ENCODE peak calls at places on chromosome 14, in four cellular contexts. S, Y, K and O are unnamed samples.

GRCh38 chr14:20684662-20685456 is 499 bp downstream of the RNASE4 start:
- DNase-seq in S (no peak), Y (peak; percentile 46), K (no peak), O (peak; percentile 42)

GRCh38 chr14:67722293-67722692 is 20.6 kb downstream of the RDH12 start:
- DNase-seq in S (no peak), Y (no peak), K (no peak), O (no peak)

GRCh38 chr14:91911474-91912032 is 35.9 kb downstream of the FBLN5 start:
- DNase-seq in S (peak; percentile 10), Y (peak; percentile 47), K (peak; percentile 13), O (peak; percentile 40)

GRCh38 chr14:76446921-76447320 is 71.0 kb downstream of the ESRRB start:
- DNase-seq in S (no peak), Y (no peak), K (no peak), O (no peak)

GRCh38 chr14:76194327-76194726 is 42.6 kb downstream of the GPATCH2L start:
- DNase-seq in S (no peak), Y (no peak), K (peak; percentile 89), O (no peak)

GRCh38 chr14:85519661-85520305 is 10.2 kb upstream of the FLRT2 start:
- DNase-seq in S (no peak), Y (peak; percentile 79), K (no peak), O (no peak)

GRCh38 chr14:49991491-49991890 is 98.6 kb downstream of the ARF6 start:
- DNase-seq in S (peak; percentile 20), Y (no peak), K (no peak), O (no peak)

GRCh38 chr14:54356172-54356571 is 40.6 kb upstream of the CDKN3 start:
- DNase-seq in S (no peak), Y (peak; percentile 58), K (no peak), O (no peak)

GRCh38 chr14:52356025-52356424 is 41.9 kb downstream of the PTGER2 start:
- DNase-seq in S (no peak), Y (no peak), K (no peak), O (no peak)

GRCh38 chr14:69606258-69606657 is 5.1 kb upstream of the SUSD6 start:
- DNase-seq in S (no peak), Y (peak; percentile 81), K (no peak), O (no peak)

GRCh38 chr14:38828183-38828877 is 274.7 kb downstream of the SEC23A start:
- DNase-seq in S (no peak), Y (no peak), K (no peak), O (no peak)

GRCh38 chr14:51576899-51577298 is 74.8 kb upstream of the FRMD6 start:
- DNase-seq in S (no peak), Y (no peak), K (no peak), O (no peak)

GRCh38 chr14:89429206-89430091 is 12.4 kb upstream of the FOXN3 start:
- DNase-seq in S (no peak), Y (no peak), K (no peak), O (no peak)

GRCh38 chr14:89956294-89957009 is 725 bp downstream of the TDP1 start:
- DNase-seq in S (no peak), Y (peak; percentile 46), K (peak; percentile 48), O (peak; percentile 22)

GRCh38 chr14:84234281-84234680 is 1295.7 kb upstream of the FLRT2 start:
- DNase-seq in S (no peak), Y (no peak), K (no peak), O (no peak)

GRCh38 chr14:91839754-91840153 is 27.6 kb downstream of the TC2N start:
- DNase-seq in S (peak; percentile 48), Y (no peak), K (no peak), O (no peak)

GRCh38 chr14:51020024-51020710 is 74.7 kb downstream of the TRIM9 start:
- DNase-seq in S (no peak), Y (no peak), K (no peak), O (no peak)

GRCh38 chr14:99520571-99521081 is 39.4 kb downstream of the CCNK start:
- DNase-seq in S (no peak), Y (no peak), K (no peak), O (no peak)

GRCh38 chr14:69712637-69713088 is 54.3 kb upstream of the SRSF5 start:
- DNase-seq in S (no peak), Y (no peak), K (no peak), O (no peak)

GRCh38 chr14:22152901-22153300 is 436.1 kb downstream of the DAD1 start:
- DNase-seq in S (no peak), Y (no peak), K (no peak), O (no peak)

GRCh38 chr14:21053184-21054122 is 4.2 kb upstream of the RNASE8 start:
- DNase-seq in S (no peak), Y (peak; percentile 50), K (no peak), O (no peak)

GRCh38 chr14:30656190-30656632 is 34.1 kb downstream of the SCFD1 start:
- DNase-seq in S (no peak), Y (peak; percentile 68), K (peak; percentile 4), O (peak; percentile 15)

GRCh38 chr14:49999216-49999761 is 106.4 kb downstream of the ARF6 start:
- DNase-seq in S (peak; percentile 13), Y (no peak), K (no peak), O (peak; percentile 71)

GRCh38 chr14:70259420-70259819 is 70.7 kb upstream of the SLC8A3 start:
- DNase-seq in S (no peak), Y (no peak), K (no peak), O (no peak)

GRCh38 chr14:33938131-33938949 is 12.5 kb downstream of the EGLN3 start:
- DNase-seq in S (peak; percentile 54), Y (peak; percentile 49), K (peak; percentile 36), O (peak; percentile 76)

GRCh38 chr14:69325646-69326265 is 65.8 kb downstream of the GALNT16 start:
- DNase-seq in S (peak; percentile 27), Y (no peak), K (no peak), O (no peak)

GRCh38 chr14:61528591-61529021 is 166.7 kb upstream of the HIF1A start:
- DNase-seq in S (no peak), Y (no peak), K (no peak), O (no peak)

GRCh38 chr14:55297611-55298323 is 26.5 kb downstream of the FBXO34 start:
- DNase-seq in S (no peak), Y (peak; percentile 10), K (no peak), O (no peak)

GRCh38 chr14:106039400-106039799 is 513.0 kb downstream of the TMEM121 start:
- DNase-seq in S (peak; percentile 15), Y (no peak), K (no peak), O (peak; percentile 7)

GRCh38 chr14:94489336-94489735 is 13.3 kb upstream of the SERPINA9 start:
- DNase-seq in S (no peak), Y (no peak), K (no peak), O (no peak)
- TF ChIP-seq JUND in S (no peak), Y (no peak), K (no peak), O (no peak)

DNA sequence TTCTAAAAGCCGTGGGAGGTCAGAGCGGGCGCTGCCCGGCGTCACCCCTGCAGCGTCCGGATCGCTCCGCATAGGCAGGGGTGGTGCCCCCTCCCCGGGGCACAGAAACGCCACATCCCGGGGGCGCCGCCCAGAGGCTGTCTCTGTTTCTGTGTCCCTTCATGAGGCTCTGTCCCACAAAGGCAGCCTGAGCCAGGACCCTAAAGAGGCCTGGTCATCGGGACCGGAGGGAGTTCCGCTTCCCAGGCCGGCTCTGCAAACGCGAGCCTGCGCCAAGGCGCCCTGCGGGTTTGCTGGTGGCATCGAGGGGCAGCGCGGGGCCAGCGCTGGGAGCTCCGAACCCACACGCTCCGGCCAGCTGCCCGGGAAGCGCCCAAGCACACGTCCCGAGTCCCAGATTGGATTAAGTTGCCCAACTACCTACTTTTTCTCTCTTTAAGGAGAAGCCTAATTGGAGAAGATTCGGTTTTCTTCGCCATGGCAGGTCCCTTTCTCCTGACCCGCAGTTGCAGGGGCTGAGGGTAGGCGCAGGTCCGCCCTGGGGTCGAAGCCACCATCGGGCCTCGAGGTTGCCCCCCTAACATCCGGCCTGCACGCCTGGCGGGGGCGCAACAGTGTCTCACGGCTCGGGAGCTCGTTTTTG is 421.7 kb downstream of the VRK1 start:
- DNase-seq in S (no peak), Y (no peak), K (no peak), O (no peak)
- TF ChIP-seq EZH2 in S (no peak), Y (no peak), K (no peak), O (no peak)

GRCh38 chr14:23437142-23438129 is 2.0 kb upstream of the MYH7 start:
- DNase-seq in S (no peak), Y (no peak), K (no peak), O (no peak)

GRCh38 chr14:23435540-23436326 is at the start of gene MYH7:
- DNase-seq in S (no peak), Y (peak; percentile 94), K (no peak), O (no peak)

GRCh38 chr14:23438130-23438893 is 2.9 kb upstream of the MYH7 start:
- DNase-seq in S (peak; percentile 20), Y (no peak), K (no peak), O (no peak)

GRCh38 chr14:23434488-23435219 is 806 bp downstream of the MYH7 start:
- DNase-seq in S (no peak), Y (no peak), K (no peak), O (no peak)

DNA sequence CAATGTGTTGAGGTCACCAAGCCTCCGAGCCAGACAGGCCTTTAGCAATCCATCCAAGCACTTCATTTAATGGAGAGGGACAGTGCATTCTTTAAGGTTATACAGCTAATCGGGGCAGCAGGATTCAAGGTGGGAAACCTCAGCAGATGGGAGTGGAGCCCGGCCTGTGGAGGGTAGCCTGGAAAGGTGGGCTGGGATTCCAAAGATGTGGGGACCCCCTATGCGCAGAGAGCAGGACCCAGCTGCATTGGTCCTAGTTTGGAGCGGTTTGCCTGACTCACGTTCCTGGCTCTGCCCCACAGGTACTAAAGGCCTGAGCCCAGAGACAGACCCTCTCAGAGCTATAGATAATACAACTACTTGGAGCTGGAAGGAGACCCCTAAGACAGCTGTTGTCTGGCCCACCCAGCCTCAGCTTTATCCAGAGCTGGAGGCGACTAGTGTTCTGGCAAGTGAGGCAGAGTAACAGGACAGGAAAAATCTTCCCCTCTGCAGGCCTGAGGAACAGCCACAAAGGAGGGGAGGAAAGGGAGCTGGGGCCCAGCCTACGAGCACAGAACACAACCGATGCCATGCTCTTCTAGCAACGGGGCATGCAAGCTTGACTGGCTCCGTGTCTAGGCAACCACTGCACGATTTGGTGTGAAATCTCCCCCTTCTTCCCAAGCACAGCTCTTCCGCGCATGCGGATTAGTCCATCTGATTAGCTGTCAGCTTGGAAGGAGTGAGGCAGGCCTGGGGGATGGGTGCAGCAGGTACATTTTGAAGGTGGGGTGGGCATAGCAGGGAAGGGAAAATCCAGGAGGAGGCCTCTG is 1.1 kb upstream of the MYH7 start:
- DNase-seq in S (peak; percentile 44), Y (no peak), K (no peak), O (no peak)
- TF ChIP-seq REST in S (no peak), Y (no peak), K (no peak), O (no peak)

GRCh38 chr14:72850360-72850759 is 43.5 kb downstream of the DPF3 start:
- DNase-seq in S (no peak), Y (peak; percentile 12), K (no peak), O (no peak)

GRCh38 chr14:72856530-72857264 is 37.2 kb downstream of the DPF3 start:
- DNase-seq in S (no peak), Y (no peak), K (no peak), O (no peak)

GRCh38 chr14:72851660-72852059 is 42.2 kb downstream of the DPF3 start:
- DNase-seq in S (no peak), Y (no peak), K (no peak), O (no peak)

GRCh38 chr14:72852194-72852593 is 41.7 kb downstream of the DPF3 start:
- DNase-seq in S (no peak), Y (no peak), K (no peak), O (no peak)

DNA sequence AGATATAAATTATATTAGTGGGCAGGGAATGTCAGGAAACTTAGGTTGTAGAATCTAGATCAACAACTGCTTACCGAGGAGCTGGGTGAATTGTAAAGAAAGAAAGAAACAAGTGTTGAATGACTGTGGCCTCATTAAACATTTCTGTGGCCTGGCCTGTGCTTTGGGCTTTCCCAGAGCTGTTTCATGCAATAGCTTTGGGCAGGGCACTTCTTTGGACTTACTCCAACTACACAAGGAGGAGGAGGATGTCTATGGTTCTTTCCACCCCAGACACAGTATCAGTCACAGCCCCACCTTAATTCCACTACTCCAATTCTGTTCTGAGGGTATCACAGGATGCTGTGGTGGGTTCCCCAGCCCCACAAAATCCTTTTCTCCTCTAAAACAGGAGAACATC is 38.0 kb downstream of the DPF3 start:
- DNase-seq in S (no peak), Y (no peak), K (peak; percentile 33), O (no peak)
- TF ChIP-seq JUND in S (no peak), Y (no peak), K (no peak), O (no peak)